ENCODE peak calls at places on chromosomes 7 and 10, in five cellular contexts. S is neural progenitor cell, F is HepG2, R is Karpas-422, E is endothelial cell of umbilical vein. X is an unnamed sample.

GRCh38 chr7:106757846-106758245 is 96.9 kb upstream of the CCDC71L start:
- DNase-seq in E (peak; percentile 7), F (no peak), S (no peak), R (no peak), X (no peak)

GRCh38 chr7:43039346-43039745 is 73.1 kb upstream of the HECW1 start:
- DNase-seq in S (no peak), E (no peak), R (no peak), F (no peak), X (no peak)

GRCh38 chr7:134435161-134435920 is 23.6 kb downstream of the AKR1B1 start:
- DNase-seq in F (no peak), R (no peak), S (no peak), E (no peak), X (no peak)

GRCh38 chr10:103757531-103758293 is 97.7 kb downstream of the SH3PXD2A start:
- DNase-seq in R (no peak), S (no peak), F (no peak), E (peak; percentile 80), X (no peak)

GRCh38 chr7:145928937-145929336 is 187.7 kb upstream of the CNTNAP2 start:
- DNase-seq in F (no peak), S (no peak), E (no peak), R (no peak), X (no peak)

GRCh38 chr7:18429547-18429946 is 66.0 kb upstream of the HDAC9 start:
- DNase-seq in R (no peak), E (peak; percentile 33), F (no peak), S (no peak), X (no peak)

GRCh38 chr10:61179734-61180133 is 235.7 kb upstream of the RHOBTB1 start:
- DNase-seq in F (peak; percentile 16), E (no peak), S (no peak), R (no peak), X (no peak)

GRCh38 chr7:16604054-16604453 is 41.5 kb downstream of the ANKMY2 start:
- DNase-seq in E (peak; percentile 21), S (no peak), R (peak; percentile 47), F (peak; percentile 10), X (no peak)

GRCh38 chr7:73995330-73995729 is 32.6 kb upstream of the ELN start:
- DNase-seq in E (no peak), F (no peak), R (no peak), S (no peak), X (no peak)

GRCh38 chr10:63520463-63521388 is 475 bp upstream of the REEP3 start:
- DNase-seq in R (no peak), F (peak; percentile 51), S (peak; percentile 90), E (peak; percentile 56), X (peak; percentile 21)

GRCh38 chr7:128100949-128101713 is 69.9 kb upstream of the LRRC4 start:
- DNase-seq in R (no peak), E (no peak), F (no peak), S (no peak), X (no peak)

GRCh38 chr7:84412161-84412969 is 217.8 kb upstream of the SEMA3A start:
- DNase-seq in R (no peak), F (peak; percentile 3), S (peak; percentile 41), E (peak; percentile 61), X (peak; percentile 58)

GRCh38 chr7:91239171-91239604 is 25.0 kb upstream of the FZD1 start:
- DNase-seq in R (no peak), S (no peak), F (no peak), E (peak; percentile 68), X (no peak)

GRCh38 chr7:120628233-120628632 is 229.7 kb downstream of the TSPAN12 start:
- DNase-seq in S (no peak), E (no peak), R (no peak), F (no peak), X (no peak)

GRCh38 chr10:77537051-77537450 is 100.6 kb downstream of the KCNMA1 start:
- DNase-seq in S (no peak), R (no peak), E (no peak), F (no peak), X (no peak)

GRCh38 chr7:46127805-46128204 is 206.7 kb upstream of the IGFBP3 start:
- DNase-seq in E (no peak), F (no peak), R (no peak), S (no peak), X (no peak)

GRCh38 chr10:128062837-128063563 is 63.2 kb downstream of the MKI67 start:
- DNase-seq in F (no peak), E (peak; percentile 37), R (peak; percentile 86), S (no peak), X (no peak)

GRCh38 chr10:70255329-70256299 is 22.4 kb upstream of the PPA1 start:
- DNase-seq in R (no peak), F (peak; percentile 82), S (no peak), E (peak; percentile 45), X (peak; percentile 33)

GRCh38 chr7:73967832-73968295 is 60.1 kb upstream of the ELN start:
- DNase-seq in S (no peak), E (no peak), F (no peak), R (no peak), X (no peak)

GRCh38 chr7:66522518-66522917 is 106.2 kb upstream of the KCTD7 start:
- DNase-seq in R (peak; percentile 86), E (no peak), F (no peak), S (no peak), X (no peak)

GRCh38 chr7:129993275-129993674 is 40.5 kb upstream of the UBE2H start:
- DNase-seq in F (no peak), S (no peak), R (no peak), E (no peak), X (no peak)

GRCh38 chr7:152847491-152847890 is 87.9 kb downstream of the ACTR3B start:
- DNase-seq in S (no peak), E (no peak), F (no peak), R (no peak), X (no peak)

GRCh38 chr10:109412353-109412752 is 511.0 kb downstream of the XPNPEP1 start:
- DNase-seq in E (no peak), S (no peak), R (no peak), F (no peak), X (no peak)

GRCh38 chr7:144513332-144513731 is 109.8 kb upstream of the NOBOX start:
- DNase-seq in R (peak; percentile 49), S (peak; percentile 59), E (peak; percentile 65), F (no peak), X (no peak)

GRCh38 chr10:6067457-6067856 is 5.3 kb upstream of the IL2RA start:
- DNase-seq in E (no peak), S (no peak), R (peak; percentile 2), F (no peak), X (no peak)

GRCh38 chr10:6070647-6071046 is 8.5 kb upstream of the IL2RA start:
- DNase-seq in F (no peak), R (no peak), S (no peak), E (no peak), X (no peak)

GRCh38 chr10:6068006-6068405 is 5.8 kb upstream of the IL2RA start:
- DNase-seq in S (no peak), E (no peak), F (no peak), R (peak; percentile 4), X (no peak)

GRCh38 chr10:6068422-6068821 is 6.3 kb upstream of the IL2RA start:
- DNase-seq in F (no peak), R (no peak), E (no peak), S (no peak), X (no peak)

DNA sequence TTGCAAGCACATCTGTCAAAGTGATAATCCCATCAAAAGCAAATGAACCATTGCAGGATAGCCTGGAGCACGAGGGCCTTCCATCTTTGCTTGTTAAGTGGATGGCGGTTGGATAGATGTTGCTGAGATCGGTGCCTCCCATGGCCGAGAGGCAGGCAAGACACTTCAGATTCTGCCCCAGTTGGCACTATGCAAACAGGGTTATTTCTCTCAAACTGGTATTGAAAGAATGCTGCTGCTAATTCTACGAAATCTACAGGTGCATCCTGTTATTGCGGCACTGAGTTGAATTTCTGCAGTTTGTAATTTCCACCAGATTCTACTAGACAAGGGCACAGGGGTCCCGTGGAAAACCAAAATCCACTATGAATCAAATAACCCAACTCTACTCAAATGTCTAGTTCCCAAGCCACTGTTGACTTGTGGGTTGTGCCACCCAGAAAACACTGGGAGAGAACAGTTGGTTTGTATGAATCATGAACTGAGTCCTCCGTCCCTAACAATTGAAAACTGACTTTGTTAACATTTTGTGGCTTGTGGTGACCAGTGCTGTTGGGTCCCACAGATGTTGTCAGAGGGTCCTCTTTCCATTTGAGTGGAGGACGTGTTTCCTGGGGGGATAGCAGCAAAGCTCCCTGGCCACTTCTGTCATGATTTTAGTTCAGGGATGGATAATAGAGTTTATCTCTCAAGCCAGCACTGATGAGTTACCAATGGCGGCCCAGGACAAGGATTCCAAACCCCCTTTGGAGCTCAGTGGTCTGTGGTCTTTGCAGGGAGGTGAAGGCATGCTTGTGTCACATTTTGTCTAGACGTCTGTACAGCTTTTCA is 7.1 kb upstream of the IL2RA start:
- DNase-seq in E (peak; percentile 16), F (no peak), R (no peak), S (no peak), X (no peak)
- H3K9ac ChIP-seq in E (no peak overlapping the region), F (no peak overlapping the region), R (no peak overlapping the region), S (no peak overlapping the region), X (no peak overlapping the region)

GRCh38 chr7:14639329-14639728 is 263.2 kb downstream of the DGKB start:
- DNase-seq in E (no peak), R (no peak), S (no peak), F (no peak), X (no peak)
- H2AFZ ChIP-seq in E (no peak overlapping the region), R (no peak overlapping the region), S (no peak overlapping the region), F (no peak overlapping the region), X (peak overlapping the region; percentile 58)

DNA sequence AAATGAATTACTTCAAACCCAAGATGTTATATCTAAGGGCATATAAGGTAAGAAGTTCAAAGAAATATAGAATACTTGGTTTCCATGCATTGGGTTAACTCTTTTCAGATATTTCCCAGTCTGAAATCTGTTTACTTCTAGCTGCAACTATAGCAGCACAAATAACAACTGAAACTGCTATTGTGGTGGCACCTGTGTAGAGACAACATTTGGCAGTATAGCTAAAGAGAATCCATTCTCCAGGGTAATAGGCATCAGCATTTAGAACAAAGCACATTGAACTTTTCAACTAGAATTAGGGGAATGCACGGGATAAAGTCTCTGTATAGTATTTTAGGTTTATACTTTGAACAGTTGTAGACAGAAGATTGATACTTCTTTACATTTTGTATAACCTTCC is 19.7 kb upstream of the CALCR start:
- DNase-seq in S (no peak), F (no peak), E (no peak), R (no peak), X (no peak)
- H3K4me2 ChIP-seq in S (no peak overlapping the region), F (no peak overlapping the region), E (no peak overlapping the region), R (no peak overlapping the region), X (no peak overlapping the region)

DNA sequence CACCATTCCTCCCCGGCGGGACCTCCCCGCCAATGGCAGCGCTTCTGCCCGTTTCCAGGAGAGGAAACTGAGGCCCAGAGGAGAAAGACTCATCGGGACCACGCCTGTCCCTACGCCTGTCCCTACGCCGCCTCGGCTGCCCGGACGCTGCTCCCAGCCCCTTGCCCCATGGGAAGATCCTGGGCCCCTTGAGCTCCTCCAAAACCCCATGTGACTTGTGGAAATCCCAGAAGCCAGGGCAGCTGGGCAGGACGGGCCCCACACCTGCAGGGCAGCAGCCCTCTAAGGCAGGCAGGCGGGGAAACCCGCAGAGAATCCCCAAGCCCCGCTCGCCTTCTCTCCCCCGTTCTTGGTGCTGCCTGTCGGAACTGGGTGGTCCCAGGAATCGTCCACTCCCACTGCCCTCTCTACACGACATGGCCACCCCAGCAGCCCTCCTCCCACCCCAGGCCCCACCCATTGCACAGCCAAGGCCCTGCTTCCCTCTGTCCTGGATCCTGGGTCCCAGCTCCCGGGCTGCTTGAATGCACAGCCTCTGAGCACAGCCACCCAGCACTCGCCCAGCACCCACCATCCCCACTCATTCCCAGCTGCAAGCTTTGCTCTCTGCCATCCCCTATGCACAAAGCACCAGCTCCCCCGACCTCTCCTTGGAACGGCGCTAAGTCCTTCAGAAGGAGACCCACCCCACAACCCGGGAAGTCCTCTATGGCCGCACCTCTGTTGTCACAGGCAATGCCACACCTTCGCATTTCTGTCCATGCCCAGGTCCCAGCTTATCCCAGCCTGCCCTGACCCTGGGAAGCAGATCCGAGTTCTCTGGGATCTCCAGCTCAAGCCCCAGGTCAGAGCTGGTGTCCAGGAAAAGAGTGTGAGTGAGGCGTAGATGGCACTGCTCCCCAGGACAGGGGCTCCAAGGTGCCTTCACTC is 50.6 kb downstream of the SLC29A4 start:
- DNase-seq in F (no peak), S (no peak), R (no peak), E (no peak), X (no peak)
- H3K9ac ChIP-seq in F (no peak overlapping the region), S (no peak overlapping the region), R (no peak overlapping the region), E (no peak overlapping the region), X (no peak overlapping the region)